ENCODE peak calls at places on chromosomes 11 and 22, in five cellular contexts. T is SHP77; M is stimulated activated CD8-positive, alpha-beta memory T cell treated with anti-CD3 and anti-CD28 coated beads, Interleukin-4, amount 100 ng/mL, for 4 hours; R is CD4-positive, alpha-beta T cell; N is fibroblast of lung. A is an unnamed sample.

GRCh38 chr22:42930810-42931420 is 73.8 kb upstream of the ARFGAP3 start:
- DNase-seq in T (no peak), M (no peak), R (no peak), N (peak; percentile 56), A (peak; percentile 51)

GRCh38 chr11:95088946-95089619 is 563 bp upstream of the ENDOD1 start:
- DNase-seq in T (no peak), M (no peak), R (no peak), N (no peak), A (peak; percentile 9)

GRCh38 chr11:13183094-13183825 is 94.3 kb upstream of the BMAL1 start:
- DNase-seq in T (no peak), M (no peak), R (no peak), N (peak; percentile 83), A (peak; percentile 18)

GRCh38 chr11:7436657-7437056 is 48.6 kb upstream of the OLFML1 start:
- DNase-seq in T (no peak), M (no peak), R (no peak), N (no peak), A (no peak)

GRCh38 chr11:15770798-15771414 is 585.4 kb downstream of the SOX6 start:
- DNase-seq in T (no peak), M (no peak), R (no peak), N (peak; percentile 36), A (no peak)

GRCh38 chr11:130798280-130798679 is 118.0 kb downstream of the SNX19 start:
- DNase-seq in T (no peak), M (no peak), R (no peak), N (peak; percentile 99), A (peak; percentile 96)

GRCh38 chr22:38734203-38735100 is 21.3 kb downstream of the SUN2 start:
- DNase-seq in T (no peak), M (no peak), R (no peak), N (no peak), A (no peak)

GRCh38 chr11:113907155-113907554 is 2.6 kb downstream of the HTR3B start:
- DNase-seq in T (no peak), M (no peak), R (no peak), N (no peak), A (peak; percentile 1)

GRCh38 chr22:32764330-32765116 is 37.0 kb upstream of the TIMP3 start:
- DNase-seq in T (no peak), M (no peak), R (no peak), N (peak; percentile 91), A (peak; percentile 78)

GRCh38 chr22:45418056-45418769 is 4.7 kb downstream of the RIBC2 start:
- DNase-seq in T (no peak), M (no peak), R (no peak), N (no peak), A (no peak)

GRCh38 chr11:132278801-132279574 is 908.6 kb downstream of the NTM start:
- DNase-seq in T (no peak), M (no peak), R (no peak), N (peak; percentile 77), A (peak; percentile 10)

GRCh38 chr11:65132988-65133700 is 1.2 kb downstream of the SYVN1 start:
- DNase-seq in T (no peak), M (no peak), R (peak; percentile 43), N (no peak), A (no peak)

GRCh38 chr11:87179621-87180020 is 141.9 kb downstream of the TMEM135 start:
- DNase-seq in T (no peak), M (no peak), R (no peak), N (no peak), A (no peak)